ENCODE peak calls at places on chromosomes 3 and 15, in four cellular contexts. A is IMR-90, C is tibial nerve, H is heart left ventricle. T is an unnamed sample.
A peak's percentile ranks its signal among the peaks of the same experiment; 100 is the strongest.

GRCh38 chr3:121482651-121483050 is 63.1 kb downstream of the POLQ start:
- DNase-seq in H (no peak), A (peak; percentile 91), C (no peak), T (no peak)

GRCh38 chr3:153026026-153026425 is 136.0 kb upstream of the RAP2B start:
- DNase-seq in A (peak; percentile 52), H (no peak), C (no peak), T (no peak)

GRCh38 chr3:123790254-123791072 is 93.7 kb downstream of the MYLK start:
- DNase-seq in H (no peak), A (peak; percentile 34), C (no peak), T (no peak)

GRCh38 chr3:150235799-150236198 is 172.3 kb upstream of the TSC22D2 start:
- DNase-seq in C (no peak), H (no peak), A (peak; percentile 91), T (no peak)

GRCh38 chr15:87227846-87228245 is 1028.7 kb downstream of the NTRK3 start:
- DNase-seq in A (peak; percentile 12), H (no peak), C (no peak), T (no peak)

GRCh38 chr15:82556315-82557035 is 16.2 kb upstream of the RPS17 start:
- DNase-seq in A (no peak), H (no peak), C (no peak), T (no peak)

GRCh38 chr3:136074546-136074945 is 109.0 kb downstream of the PPP2R3A start:
- DNase-seq in A (peak; percentile 68), C (no peak), H (no peak), T (no peak)

GRCh38 chr3:151638555-151638954 is 95.2 kb upstream of the AADACL2 start:
- DNase-seq in A (no peak), C (no peak), H (no peak), T (no peak)

GRCh38 chr3:36175916-36176461 is 204.3 kb upstream of the STAC start:
- DNase-seq in C (no peak), A (no peak), H (no peak), T (no peak)

GRCh38 chr3:150697646-150698045 is 6.1 kb downstream of the ERICH6 start:
- DNase-seq in A (peak; percentile 44), H (no peak), C (no peak), T (no peak)

GRCh38 chr15:67915374-67916050 is 75.7 kb upstream of the RNU6-1 start:
- DNase-seq in C (no peak), A (no peak), H (peak; percentile 47), T (peak; percentile 51)

GRCh38 chr15:89975482-89976291 is 25.4 kb upstream of the ZNF710 start:
- DNase-seq in A (no peak), H (no peak), C (no peak), T (no peak)

GRCh38 chr3:189049458-189050231 is 122.1 kb upstream of the TPRG1 start:
- DNase-seq in A (no peak), H (no peak), C (no peak), T (no peak)

GRCh38 chr3:51966486-51966885 is 768 bp downstream of the PCBP4 start:
- DNase-seq in C (no peak), A (no peak), H (no peak), T (no peak)

GRCh38 chr3:57423335-57423734 is 120.8 kb downstream of the DNAH12 start:
- DNase-seq in H (no peak), A (no peak), C (no peak), T (no peak)

GRCh38 chr3:28286595-28286994 is 45.2 kb downstream of the CMC1 start:
- DNase-seq in H (no peak), A (peak; percentile 46), C (no peak), T (no peak)

GRCh38 chr3:24137958-24138875 is 193.1 kb downstream of the NR1D2 start:
- DNase-seq in H (no peak), C (no peak), A (no peak), T (no peak)

GRCh38 chr15:89822951-89823701 is 8.5 kb upstream of the ANPEP start:
- DNase-seq in C (no peak), H (no peak), A (peak; percentile 18), T (no peak)

GRCh38 chr15:39115379-39116057 is 465.4 kb upstream of the THBS1 start:
- DNase-seq in H (no peak), A (no peak), C (no peak), T (no peak)

GRCh38 chr15:82643992-82644391 is 3.2 kb downstream of the CPEB1 start:
- DNase-seq in H (no peak), C (no peak), A (no peak), T (no peak)

GRCh38 chr3:71226565-71227281 is 356.8 kb downstream of the FOXP1 start:
- DNase-seq in C (no peak), H (peak; percentile 72), A (peak; percentile 82), T (no peak)

GRCh38 chr3:166608132-166608531 is 770.9 kb upstream of the BCHE start:
- DNase-seq in A (no peak), C (no peak), H (no peak), T (no peak)

GRCh38 chr3:160981217-160981938 is 123.8 kb downstream of the B3GALNT1 start:
- DNase-seq in C (peak; percentile 14), H (peak; percentile 9), A (no peak), T (no peak)

GRCh38 chr3:188208751-188209433 is 54.9 kb downstream of the LPP start:
- DNase-seq in H (no peak), A (peak; percentile 83), C (no peak), T (no peak)

GRCh38 chr3:167187211-167187610 is 192.9 kb downstream of the ZBBX start:
- DNase-seq in A (no peak), C (no peak), H (no peak), T (no peak)

GRCh38 chr3:50623840-50624474 is 7.0 kb downstream of the MAPKAPK3 start:
- DNase-seq in A (peak; percentile 22), C (no peak), H (peak; percentile 22), T (no peak)

GRCh38 chr15:36449084-36449661 is 130.3 kb upstream of the CDIN1 start:
- DNase-seq in H (no peak), C (no peak), A (no peak), T (no peak)

GRCh38 chr3:58537412-58538301 is 667 bp upstream of the ACOX2 start:
- DNase-seq in A (no peak), H (no peak), C (no peak), T (no peak)

GRCh38 chr15:87906444-87906843 is 350.1 kb downstream of the NTRK3 start:
- DNase-seq in C (no peak), A (no peak), H (no peak), T (no peak)

GRCh38 chr15:69265347-69265955 is 33.3 kb upstream of the PAQR5 start:
- DNase-seq in A (peak; percentile 17), H (no peak), C (no peak), T (no peak)

GRCh38 chr15:41648770-41649169 is 11.4 kb upstream of the MGA start:
- DNase-seq in A (peak; percentile 84), C (no peak), H (no peak), T (no peak)

GRCh38 chr15:41650806-41651205 is 9.4 kb upstream of the MGA start:
- DNase-seq in H (no peak), A (no peak), C (no peak), T (no peak)

GRCh38 chr15:41651373-41651772 is 8.8 kb upstream of the MGA start:
- DNase-seq in H (no peak), C (no peak), A (no peak), T (no peak)

GRCh38 chr15:41647269-41647668 is 12.9 kb upstream of the MGA start:
- DNase-seq in H (no peak), A (no peak), C (no peak), T (no peak)

GRCh38 chr15:41648097-41648496 is 12.1 kb upstream of the MGA start:
- DNase-seq in A (no peak), C (no peak), H (no peak), T (no peak)
- TF ChIP-seq POLR2A in A (no peak), C (no peak), H (no peak), T (no peak)

DNA sequence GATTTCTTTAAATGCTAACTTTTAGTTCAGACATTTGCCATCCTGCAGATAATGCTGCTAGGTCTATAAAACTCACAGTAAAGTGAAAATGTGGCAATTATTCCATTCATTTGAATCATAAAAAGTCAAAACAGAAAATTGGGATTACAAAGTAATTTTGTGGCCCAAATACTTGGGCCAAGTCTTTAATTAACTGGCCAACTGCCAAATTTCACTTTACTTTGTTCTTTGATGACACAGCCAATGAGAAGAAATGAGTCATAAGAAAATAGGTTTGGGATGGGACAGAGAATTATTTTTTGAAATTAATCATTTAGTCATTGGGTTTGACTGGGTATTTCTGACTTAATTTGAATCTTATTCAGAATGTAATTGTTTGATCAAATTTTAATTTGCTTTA is 89.8 kb upstream of the SLC2A2 start:
- DNase-seq in A (no peak), C (no peak), H (no peak), T (no peak)
- TF ChIP-seq CTCF in A (no peak), C (no peak), H (no peak), T (no peak)

DNA sequence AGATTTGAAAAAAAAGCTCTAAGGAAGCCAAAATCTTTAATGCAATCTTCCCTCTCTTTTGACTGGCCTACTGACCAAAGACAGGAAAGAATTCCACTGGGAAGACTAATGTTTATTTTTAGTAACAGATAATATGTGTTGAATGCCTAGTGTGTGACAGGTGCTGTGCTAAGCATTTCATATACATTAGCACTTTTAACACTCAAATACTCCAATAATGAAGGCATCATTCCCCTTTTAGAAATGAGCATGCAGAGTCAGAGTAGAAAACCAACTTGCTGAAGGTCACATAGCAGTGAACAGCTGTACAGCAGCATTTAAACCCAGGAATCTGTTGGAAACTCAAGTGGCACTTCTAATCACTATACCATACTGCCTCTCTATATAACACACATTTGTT is 170.6 kb downstream of the MINAR1 start:
- DNase-seq in A (no peak), H (no peak), C (no peak), T (no peak)
- TF ChIP-seq POLR2A in A (no peak), H (no peak), C (no peak), T (no peak)

GRCh38 chr3:100761211-100761921 is 52.1 kb downstream of the TFG start:
- DNase-seq in C (no peak), A (no peak), H (no peak), T (no peak)
- TF ChIP-seq CTCF in C (no peak), A (no peak), H (no peak), T (no peak)

GRCh38 chr3:114624676-114625181 is 330.9 kb downstream of the TIGIT start:
- DNase-seq in C (peak; percentile 89), A (peak; percentile 99), H (peak; percentile 93), T (peak; percentile 94)
- TF ChIP-seq POLR2A in C (peak; percentile 71), A (peak; percentile 96), H (peak; percentile 79), T (no peak)

DNA sequence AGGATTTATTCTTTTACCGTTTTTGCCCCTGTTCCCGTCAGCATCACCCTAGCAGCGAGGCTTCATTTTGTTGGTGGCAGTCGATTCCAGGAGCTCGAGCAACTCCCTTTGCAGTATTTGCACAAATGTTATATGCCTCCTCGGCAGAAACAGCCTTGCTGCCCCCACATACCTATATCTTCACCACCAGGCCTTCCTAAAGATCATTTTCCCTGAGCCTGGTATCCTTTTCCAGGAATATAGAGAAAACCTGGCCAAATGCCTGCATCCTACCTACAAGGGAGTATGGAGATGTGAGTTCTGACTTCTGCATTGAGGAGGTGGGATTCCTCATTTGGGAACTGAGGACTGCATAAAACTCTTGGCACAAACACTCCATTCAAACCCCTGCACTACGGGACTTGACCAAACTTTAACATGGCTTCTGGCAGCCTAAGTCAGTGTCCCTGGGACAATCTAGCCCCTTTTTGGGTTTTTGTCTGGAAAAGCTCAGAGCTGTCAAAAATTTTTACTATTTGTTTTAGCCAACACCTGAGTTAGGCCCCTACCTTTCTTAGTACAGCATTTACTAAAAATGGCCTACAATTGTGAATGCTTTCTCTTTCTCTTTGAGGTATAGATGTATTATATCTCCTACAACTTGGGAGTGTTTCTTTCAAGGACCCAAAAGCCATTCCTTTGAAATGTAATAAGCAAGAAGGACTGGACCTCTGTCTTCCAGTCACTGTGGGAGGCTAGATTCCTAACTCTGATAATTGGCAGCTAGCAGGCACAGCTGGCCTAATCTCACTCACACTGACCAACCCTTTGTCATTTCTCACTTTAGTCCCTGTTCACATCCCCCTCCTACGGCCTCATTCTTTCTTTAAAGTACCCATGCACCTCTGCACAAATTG is 12.1 kb upstream of the UBE2Q2 start:
- DNase-seq in C (no peak), A (no peak), H (no peak), T (no peak)
- TF ChIP-seq CTCF in C (no peak), A (no peak), H (no peak), T (no peak)